ENCODE peak calls at places on chromosomes 6 and 20, in seven cellular contexts. One of them, this sample, is unnamed.

GRCh38 chr20:9492067-9492466 is 22.3 kb upstream of the LAMP5 start:
- DNase-seq in HL-60: no peak
- DNase-seq in RWPE1: no peak
- DNase-seq in neural progenitor cell: no peak
- DNase-seq in dorsolateral prefrontal cortex: no peak
- DNase-seq in heart left ventricle: no peak
- DNase-seq in IMR-90: peak
- DNase-seq in this sample: no peak

GRCh38 chr6:2793491-2794151 is 28.4 kb downstream of the WRNIP1 start:
- DNase-seq in RWPE1: no peak
- DNase-seq in neural progenitor cell: no peak
- DNase-seq in IMR-90: no peak
- DNase-seq in dorsolateral prefrontal cortex: peak
- DNase-seq in HL-60: peak
- DNase-seq in heart left ventricle: no peak
- DNase-seq in this sample: no peak

GRCh38 chr6:96836579-96837137 is 619 bp downstream of the GPR63 start:
- DNase-seq in HL-60: peak
- DNase-seq in RWPE1: no peak
- DNase-seq in IMR-90: peak
- DNase-seq in neural progenitor cell: peak
- DNase-seq in heart left ventricle: no peak
- DNase-seq in dorsolateral prefrontal cortex: no peak
- DNase-seq in this sample: no peak

GRCh38 chr20:45456632-45457031 is 12.9 kb upstream of the WFDC2 start:
- DNase-seq in neural progenitor cell: peak
- DNase-seq in IMR-90: no peak
- DNase-seq in dorsolateral prefrontal cortex: no peak
- DNase-seq in RWPE1: no peak
- DNase-seq in heart left ventricle: no peak
- DNase-seq in HL-60: peak
- DNase-seq in this sample: peak

GRCh38 chr6:33019358-33019757 is 10.0 kb upstream of the HLA-DOA start:
- DNase-seq in HL-60: no peak
- DNase-seq in dorsolateral prefrontal cortex: no peak
- DNase-seq in RWPE1: no peak
- DNase-seq in IMR-90: no peak
- DNase-seq in neural progenitor cell: no peak
- DNase-seq in heart left ventricle: no peak
- DNase-seq in this sample: peak

GRCh38 chr6:149140137-149140909 is 177.2 kb upstream of the TAB2 start:
- DNase-seq in heart left ventricle: no peak
- DNase-seq in HL-60: no peak
- DNase-seq in neural progenitor cell: no peak
- DNase-seq in RWPE1: no peak
- DNase-seq in IMR-90: no peak
- DNase-seq in dorsolateral prefrontal cortex: no peak
- DNase-seq in this sample: peak

GRCh38 chr6:106422551-106422950 is 62.0 kb downstream of the CRYBG1 start:
- DNase-seq in dorsolateral prefrontal cortex: no peak
- DNase-seq in RWPE1: no peak
- DNase-seq in neural progenitor cell: no peak
- DNase-seq in IMR-90: no peak
- DNase-seq in heart left ventricle: no peak
- DNase-seq in HL-60: no peak
- DNase-seq in this sample: no peak

GRCh38 chr20:35013421-35014411 is 58.0 kb downstream of the MYH7B start:
- DNase-seq in IMR-90: no peak
- DNase-seq in heart left ventricle: no peak
- DNase-seq in neural progenitor cell: no peak
- DNase-seq in dorsolateral prefrontal cortex: no peak
- DNase-seq in HL-60: peak
- DNase-seq in RWPE1: no peak
- DNase-seq in this sample: no peak

GRCh38 chr6:165390475-165390874 is 81.1 kb upstream of the C6orf118 start:
- DNase-seq in heart left ventricle: no peak
- DNase-seq in neural progenitor cell: peak
- DNase-seq in IMR-90: no peak
- DNase-seq in RWPE1: no peak
- DNase-seq in HL-60: no peak
- DNase-seq in dorsolateral prefrontal cortex: no peak
- DNase-seq in this sample: no peak

GRCh38 chr6:28537509-28538140 is 11.9 kb downstream of the GPX5 start:
- DNase-seq in IMR-90: peak
- DNase-seq in neural progenitor cell: peak
- DNase-seq in HL-60: no peak
- DNase-seq in RWPE1: no peak
- DNase-seq in heart left ventricle: no peak
- DNase-seq in dorsolateral prefrontal cortex: no peak
- DNase-seq in this sample: no peak

GRCh38 chr20:21767739-21768223 is 62.3 kb downstream of the PAX1 start:
- DNase-seq in RWPE1: no peak
- DNase-seq in HL-60: peak
- DNase-seq in heart left ventricle: no peak
- DNase-seq in neural progenitor cell: peak
- DNase-seq in IMR-90: no peak
- DNase-seq in dorsolateral prefrontal cortex: no peak
- DNase-seq in this sample: no peak

GRCh38 chr20:16520154-16520553 is 53.1 kb downstream of the KIF16B start:
- DNase-seq in HL-60: no peak
- DNase-seq in dorsolateral prefrontal cortex: no peak
- DNase-seq in neural progenitor cell: peak
- DNase-seq in IMR-90: no peak
- DNase-seq in heart left ventricle: no peak
- DNase-seq in RWPE1: no peak
- DNase-seq in this sample: no peak

GRCh38 chr6:27864906-27865883 is 47.0 kb downstream of the OR2B2 start:
- DNase-seq in HL-60: peak
- DNase-seq in neural progenitor cell: peak
- DNase-seq in RWPE1: peak
- DNase-seq in dorsolateral prefrontal cortex: no peak
- DNase-seq in heart left ventricle: peak
- DNase-seq in IMR-90: peak
- DNase-seq in this sample: peak

GRCh38 chr20:3744806-3745685 is 12.6 kb downstream of the HSPA12B start:
- DNase-seq in dorsolateral prefrontal cortex: no peak
- DNase-seq in heart left ventricle: peak
- DNase-seq in HL-60: no peak
- DNase-seq in IMR-90: no peak
- DNase-seq in RWPE1: peak
- DNase-seq in neural progenitor cell: peak
- DNase-seq in this sample: no peak

GRCh38 chr20:20360464-20360863 is 7.4 kb upstream of the INSM1 start:
- DNase-seq in RWPE1: peak
- DNase-seq in heart left ventricle: no peak
- DNase-seq in IMR-90: peak
- DNase-seq in HL-60: peak
- DNase-seq in neural progenitor cell: peak
- DNase-seq in dorsolateral prefrontal cortex: peak
- DNase-seq in this sample: peak

GRCh38 chr20:20233041-20233514 is 134.8 kb upstream of the INSM1 start:
- DNase-seq in HL-60: peak
- DNase-seq in RWPE1: no peak
- DNase-seq in dorsolateral prefrontal cortex: no peak
- DNase-seq in IMR-90: no peak
- DNase-seq in neural progenitor cell: no peak
- DNase-seq in heart left ventricle: no peak
- DNase-seq in this sample: no peak

GRCh38 chr6:107692351-107692750 is 131.8 kb downstream of the SCML4 start:
- DNase-seq in heart left ventricle: no peak
- DNase-seq in neural progenitor cell: no peak
- DNase-seq in IMR-90: peak
- DNase-seq in RWPE1: no peak
- DNase-seq in dorsolateral prefrontal cortex: no peak
- DNase-seq in HL-60: no peak
- DNase-seq in this sample: no peak

GRCh38 chr6:139765825-139766285 is 391.4 kb upstream of the CITED2 start:
- DNase-seq in heart left ventricle: no peak
- DNase-seq in dorsolateral prefrontal cortex: no peak
- DNase-seq in RWPE1: peak
- DNase-seq in neural progenitor cell: no peak
- DNase-seq in IMR-90: peak
- DNase-seq in HL-60: no peak
- DNase-seq in this sample: no peak

GRCh38 chr20:51329845-51330244 is 212.7 kb downstream of the NFATC2 start:
- DNase-seq in neural progenitor cell: no peak
- DNase-seq in RWPE1: no peak
- DNase-seq in heart left ventricle: no peak
- DNase-seq in IMR-90: no peak
- DNase-seq in HL-60: no peak
- DNase-seq in dorsolateral prefrontal cortex: no peak
- DNase-seq in this sample: no peak

GRCh38 chr20:51322164-51322707 is 220.3 kb downstream of the NFATC2 start:
- DNase-seq in heart left ventricle: no peak
- DNase-seq in neural progenitor cell: no peak
- DNase-seq in dorsolateral prefrontal cortex: no peak
- DNase-seq in HL-60: no peak
- DNase-seq in IMR-90: no peak
- DNase-seq in RWPE1: no peak
- DNase-seq in this sample: no peak

GRCh38 chr20:51327251-51327841 is 215.2 kb downstream of the NFATC2 start:
- DNase-seq in dorsolateral prefrontal cortex: no peak
- DNase-seq in HL-60: no peak
- DNase-seq in IMR-90: peak
- DNase-seq in heart left ventricle: no peak
- DNase-seq in RWPE1: no peak
- DNase-seq in neural progenitor cell: no peak
- DNase-seq in this sample: no peak

GRCh38 chr20:51321343-51322163 is 221.0 kb downstream of the NFATC2 start:
- DNase-seq in RWPE1: no peak
- DNase-seq in dorsolateral prefrontal cortex: no peak
- DNase-seq in heart left ventricle: no peak
- DNase-seq in neural progenitor cell: no peak
- DNase-seq in IMR-90: no peak
- DNase-seq in HL-60: no peak
- DNase-seq in this sample: no peak

GRCh38 chr20:51326241-51326819 is 216.2 kb downstream of the NFATC2 start:
- DNase-seq in IMR-90: peak
- DNase-seq in RWPE1: no peak
- DNase-seq in neural progenitor cell: peak
- DNase-seq in HL-60: no peak
- DNase-seq in heart left ventricle: no peak
- DNase-seq in dorsolateral prefrontal cortex: no peak
- DNase-seq in this sample: peak
- TF ChIP-seq CTCF in IMR-90: peak
- TF ChIP-seq CTCF in RWPE1: no peak
- TF ChIP-seq CTCF in neural progenitor cell: peak
- TF ChIP-seq CTCF in HL-60: peak
- TF ChIP-seq CTCF in heart left ventricle: peak
- TF ChIP-seq CTCF in dorsolateral prefrontal cortex: peak
- TF ChIP-seq CTCF in this sample: peak

GRCh38 chr6:9412951-9413559 is 977.7 kb upstream of the SLC35B3 start:
- DNase-seq in dorsolateral prefrontal cortex: no peak
- DNase-seq in neural progenitor cell: peak
- DNase-seq in RWPE1: peak
- DNase-seq in HL-60: peak
- DNase-seq in heart left ventricle: no peak
- DNase-seq in IMR-90: no peak
- DNase-seq in this sample: peak
- TF ChIP-seq CTCF in dorsolateral prefrontal cortex: no peak
- TF ChIP-seq CTCF in neural progenitor cell: peak
- TF ChIP-seq CTCF in RWPE1: peak
- TF ChIP-seq CTCF in HL-60: peak
- TF ChIP-seq CTCF in heart left ventricle: peak
- TF ChIP-seq CTCF in IMR-90: peak
- TF ChIP-seq CTCF in this sample: peak

GRCh38 chr6:46138281-46138680 is 8.5 kb downstream of the ENPP4 start:
- DNase-seq in IMR-90: no peak
- DNase-seq in RWPE1: no peak
- DNase-seq in dorsolateral prefrontal cortex: no peak
- DNase-seq in neural progenitor cell: no peak
- DNase-seq in heart left ventricle: no peak
- DNase-seq in HL-60: no peak
- DNase-seq in this sample: peak
- TF ChIP-seq CTCF in IMR-90: no peak
- TF ChIP-seq CTCF in RWPE1: no peak
- TF ChIP-seq CTCF in dorsolateral prefrontal cortex: no peak
- TF ChIP-seq CTCF in neural progenitor cell: no peak
- TF ChIP-seq CTCF in heart left ventricle: no peak
- TF ChIP-seq CTCF in HL-60: no peak
- TF ChIP-seq CTCF in this sample: no peak

GRCh38 chr6:84284428-84285033 is 57.1 kb upstream of the CEP162 start:
- DNase-seq in RWPE1: no peak
- DNase-seq in IMR-90: peak
- DNase-seq in dorsolateral prefrontal cortex: no peak
- DNase-seq in HL-60: peak
- DNase-seq in heart left ventricle: no peak
- DNase-seq in neural progenitor cell: peak
- DNase-seq in this sample: peak
- TF ChIP-seq CTCF in RWPE1: no peak
- TF ChIP-seq CTCF in IMR-90: peak
- TF ChIP-seq CTCF in dorsolateral prefrontal cortex: no peak
- TF ChIP-seq CTCF in HL-60: no peak
- TF ChIP-seq CTCF in heart left ventricle: no peak
- TF ChIP-seq CTCF in neural progenitor cell: peak
- TF ChIP-seq CTCF in this sample: peak

DNA sequence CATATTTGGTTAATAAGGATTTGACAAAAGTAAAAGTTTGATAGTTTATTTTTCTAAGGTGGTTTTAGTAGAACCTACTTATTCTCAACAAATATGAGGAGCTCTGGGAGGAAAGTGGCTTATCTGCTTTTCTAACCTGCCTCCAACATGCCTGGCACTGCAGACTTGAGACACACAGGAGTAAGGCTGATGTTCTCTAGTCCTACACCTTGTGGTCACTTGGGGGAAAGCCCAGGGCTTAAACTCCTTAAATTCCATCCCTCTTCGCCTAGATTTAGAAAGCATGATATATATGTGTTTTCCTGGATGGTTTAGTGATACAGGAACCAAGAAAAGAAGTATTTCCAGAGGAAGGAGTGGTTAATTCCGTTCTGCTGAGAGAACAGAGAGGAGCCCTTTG is 39.9 kb upstream of the SAMD5 start:
- DNase-seq in neural progenitor cell: peak
- DNase-seq in RWPE1: no peak
- DNase-seq in HL-60: no peak
- DNase-seq in heart left ventricle: no peak
- DNase-seq in IMR-90: no peak
- DNase-seq in dorsolateral prefrontal cortex: no peak
- DNase-seq in this sample: no peak
- TF ChIP-seq CTCF in neural progenitor cell: peak
- TF ChIP-seq CTCF in RWPE1: no peak
- TF ChIP-seq CTCF in HL-60: no peak
- TF ChIP-seq CTCF in heart left ventricle: no peak
- TF ChIP-seq CTCF in IMR-90: no peak
- TF ChIP-seq CTCF in dorsolateral prefrontal cortex: no peak
- TF ChIP-seq CTCF in this sample: no peak